ENCODE peak calls at places on chromosomes 11 and 22, in eight cellular contexts. I, Y, X, N, C, G, D and R are unnamed samples.

GRCh38 chr11:71190551-71190950 is 61.8 kb downstream of the SHANK2 start:
- DNase-seq in Y (no peak), X (no peak), C (no peak), G (no peak), I (no peak), D (no peak), N (no peak), R (no peak)

GRCh38 chr11:17780668-17781067 is 46.1 kb downstream of the KCNC1 start:
- DNase-seq in I (no peak), Y (no peak), D (no peak), X (no peak), C (no peak), G (no peak), N (no peak), R (no peak)

GRCh38 chr11:34576331-34576730 is 44.6 kb upstream of the EHF start:
- DNase-seq in Y (no peak), G (no peak), I (no peak), N (no peak), X (no peak), C (no peak), D (no peak), R (no peak)

GRCh38 chr11:68148071-68148805 is 27.1 kb upstream of the CHKA start:
- DNase-seq in D (no peak), G (no peak), Y (no peak), I (no peak), N (no peak), X (no peak), C (no peak), R (no peak)

GRCh38 chr22:46942816-46943783 is 180.7 kb downstream of the TBC1D22A start:
- DNase-seq in D (no peak), Y (no peak), G (no peak), C (no peak), I (no peak), N (no peak), X (no peak), R (no peak)

GRCh38 chr11:88421530-88421929 is 84.0 kb upstream of the CTSC start:
- DNase-seq in Y (peak; percentile 32), N (no peak), G (no peak), C (no peak), X (no peak), D (no peak), I (no peak), R (no peak)

GRCh38 chr11:123438191-123438627 is 8.1 kb downstream of the GRAMD1B start:
- DNase-seq in D (no peak), X (no peak), N (no peak), I (no peak), Y (peak; percentile 26), G (no peak), C (no peak), R (no peak)

GRCh38 chr11:19679952-19680823 is 32.4 kb upstream of the NAV2 start:
- DNase-seq in C (no peak), G (no peak), X (no peak), I (peak; percentile 94), Y (peak; percentile 59), N (peak; percentile 96), D (peak; percentile 81), R (peak; percentile 98)

GRCh38 chr22:37746366-37747089 is 49.7 kb downstream of the TRIOBP start:
- DNase-seq in X (no peak), Y (no peak), N (no peak), I (no peak), D (no peak), C (no peak), G (peak; percentile 14), R (no peak)

GRCh38 chr11:111668980-111669379 is 66.7 kb downstream of the SIK2 start:
- DNase-seq in D (no peak), N (no peak), I (no peak), Y (no peak), C (no peak), X (no peak), G (no peak), R (no peak)

GRCh38 chr22:46893281-46894020 is 131.0 kb downstream of the TBC1D22A start:
- DNase-seq in I (no peak), N (no peak), X (no peak), Y (no peak), C (no peak), D (no peak), G (no peak), R (no peak)

GRCh38 chr11:2526808-2527381 is 82.1 kb downstream of the KCNQ1 start:
- DNase-seq in Y (peak; percentile 62), G (no peak), I (peak; percentile 73), X (no peak), C (no peak), D (no peak), N (no peak), R (no peak)

GRCh38 chr11:61111786-61112517 is 9.7 kb downstream of the CD5 start:
- DNase-seq in I (no peak), D (no peak), X (peak; percentile 78), N (no peak), C (no peak), G (peak; percentile 40), Y (no peak), R (no peak)

GRCh38 chr11:84408946-84409411 is 1122.8 kb upstream of the CCDC90B start:
- DNase-seq in I (no peak), X (no peak), C (no peak), D (no peak), N (no peak), Y (peak; percentile 51), G (no peak), R (peak; percentile 25)

GRCh38 chr11:67251841-67252240 is 14.4 kb upstream of the GRK2 start:
- DNase-seq in Y (no peak), C (no peak), X (no peak), G (no peak), D (no peak), I (no peak), N (no peak), R (no peak)

GRCh38 chr22:49419661-49420060 is 408.0 kb downstream of the BRD1 start:
- DNase-seq in Y (no peak), G (no peak), X (no peak), N (no peak), C (no peak), D (no peak), I (no peak), R (no peak)

GRCh38 chr11:27241316-27242122 is 121.5 kb downstream of the CCDC34 start:
- DNase-seq in I (no peak), D (no peak), X (no peak), Y (no peak), C (no peak), G (no peak), N (peak; percentile 39), R (peak; percentile 91)

GRCh38 chr11:122394326-122394725 is 261.2 kb upstream of the UBASH3B start:
- DNase-seq in G (no peak), C (no peak), Y (no peak), N (no peak), X (no peak), I (no peak), D (no peak), R (no peak)

GRCh38 chr11:64207247-64208085 is 945 bp downstream of the FERMT3 start:
- DNase-seq in I (no peak), N (no peak), Y (peak; percentile 34), G (peak; percentile 53), D (no peak), C (no peak), X (peak; percentile 68), R (peak; percentile 64)

GRCh38 chr22:25419247-25420113 is 145.0 kb upstream of the GRK3 start:
- DNase-seq in D (no peak), C (no peak), I (peak; percentile 61), Y (no peak), G (no peak), N (no peak), X (no peak), R (no peak)

GRCh38 chr11:73072935-73073481 is 69.1 kb downstream of the FCHSD2 start:
- DNase-seq in C (no peak), Y (no peak), X (peak; percentile 1), D (no peak), G (no peak), I (no peak), N (peak; percentile 3), R (no peak)

GRCh38 chr11:8239536-8240228 is 24.0 kb downstream of the LMO1 start:
- DNase-seq in Y (no peak), N (no peak), C (no peak), D (no peak), G (no peak), X (no peak), I (no peak), R (no peak)